ENCODE peak calls at places on chromosomes 2 and 18, in seven cellular contexts. X, C, U, O, K, R and S are unnamed samples.

GRCh38 chr2:206031162-206031784 is 54.7 kb downstream of the INO80D start:
- DNase-seq in U (no peak), O (no peak), C (peak), X (peak), K (no peak), R (no peak), S (no peak)

GRCh38 chr2:173064231-173064805 is 11.3 kb upstream of the MAP3K20 start:
- DNase-seq in U (no peak), O (no peak), R (no peak), X (no peak), C (peak), K (no peak), S (no peak)

GRCh38 chr2:233359823-233360222 is 5.5 kb downstream of the DGKD start:
- DNase-seq in X (no peak), R (no peak), C (no peak), U (no peak), K (no peak), O (no peak), S (no peak)

GRCh38 chr2:156935611-156936010 is 321.9 kb upstream of the GALNT5 start:
- DNase-seq in K (no peak), R (no peak), O (no peak), C (no peak), X (no peak), U (no peak), S (no peak)

GRCh38 chr18:66107546-66107945 is 356.7 kb downstream of the CDH7 start:
- DNase-seq in K (no peak), C (no peak), X (no peak), R (no peak), O (no peak), U (no peak), S (no peak)

GRCh38 chr18:61333746-61334490 is 688 bp downstream of the CDH20 start:
- DNase-seq in X (no peak), R (no peak), C (peak), O (no peak), K (no peak), U (no peak), S (no peak)

GRCh38 chr18:39945076-39945475 is 2010.0 kb upstream of the PIK3C3 start:
- DNase-seq in U (no peak), O (no peak), X (no peak), R (no peak), K (no peak), C (no peak), S (no peak)

GRCh38 chr2:156458229-156458584 is 22.0 kb downstream of the GPD2 start:
- DNase-seq in K (no peak), O (no peak), R (no peak), U (no peak), X (no peak), C (no peak), S (no peak)

GRCh38 chr2:6337123-6337830 is 528.4 kb downstream of the CMPK2 start:
- DNase-seq in R (no peak), O (no peak), X (no peak), C (no peak), K (no peak), U (no peak), S (no peak)

GRCh38 chr2:38233231-38233983 is 143.7 kb downstream of the ATL2 start:
- DNase-seq in O (no peak), K (no peak), X (no peak), R (no peak), C (peak), U (peak), S (no peak)

GRCh38 chr2:187959821-187960220 is 331.9 kb upstream of the GULP1 start:
- DNase-seq in K (no peak), O (no peak), R (no peak), U (no peak), C (no peak), X (no peak), S (no peak)

GRCh38 chr2:235658371-235659174 is 164.7 kb downstream of the AGAP1 start:
- DNase-seq in O (no peak), K (no peak), X (no peak), C (no peak), U (no peak), R (no peak), S (no peak)

GRCh38 chr2:27369471-27370025 is 590 bp downstream of the EIF2B4 start:
- DNase-seq in U (no peak), R (peak), O (no peak), X (no peak), C (peak), K (peak), S (no peak)

GRCh38 chr2:197416268-197416667 is 18.6 kb downstream of the SF3B1 start:
- DNase-seq in C (no peak), K (no peak), U (no peak), O (no peak), X (no peak), R (no peak), S (no peak)

GRCh38 chr2:27520316-27520715 is 23.7 kb downstream of the GCKR start:
- DNase-seq in O (no peak), K (no peak), X (no peak), R (no peak), C (no peak), U (no peak), S (no peak)

GRCh38 chr2:102977462-102977861 is 215.6 kb downstream of the TMEM182 start:
- DNase-seq in O (no peak), C (no peak), K (no peak), U (no peak), X (no peak), R (no peak), S (no peak)

GRCh38 chr18:3179430-3180089 is 40.2 kb downstream of the MYOM1 start:
- DNase-seq in U (no peak), O (no peak), K (no peak), X (peak), R (no peak), C (no peak), S (peak)

GRCh38 chr2:68482296-68482695 is 14.9 kb downstream of the APLF start:
- DNase-seq in O (no peak), U (no peak), C (no peak), K (no peak), X (no peak), R (no peak), S (no peak)

GRCh38 chr2:201769664-201770373 is 10.9 kb downstream of the ALS2 start:
- DNase-seq in K (no peak), U (no peak), X (no peak), C (no peak), O (no peak), R (no peak), S (no peak)

GRCh38 chr2:239000500-239001073 is 152.7 kb downstream of the TWIST2 start:
- DNase-seq in O (no peak), R (no peak), K (no peak), C (no peak), X (no peak), U (no peak), S (no peak)

GRCh38 chr2:184765048-184765881 is 166.9 kb downstream of the ZNF804A start:
- DNase-seq in K (no peak), C (no peak), O (no peak), U (no peak), R (no peak), X (no peak), S (no peak)

GRCh38 chr18:59900222-59901128 is 679 bp downstream of the PMAIP1 start:
- DNase-seq in C (peak), U (no peak), R (no peak), K (peak), X (peak), O (peak), S (peak)

GRCh38 chr2:3739313-3739712 is 35.9 kb downstream of the DCDC2C start:
- DNase-seq in C (no peak), K (no peak), U (no peak), O (no peak), X (no peak), R (no peak), S (no peak)

GRCh38 chr2:57181315-57182038 is 865.1 kb upstream of the VRK2 start:
- DNase-seq in K (no peak), O (no peak), C (peak), U (no peak), R (no peak), X (no peak), S (no peak)

GRCh38 chr2:198930170-198930569 is 527.6 kb downstream of the SATB2 start:
- DNase-seq in C (no peak), O (no peak), X (no peak), K (no peak), R (no peak), U (no peak), S (no peak)

GRCh38 chr2:7730449-7730848 is 813.2 kb downstream of the RNF144A start:
- DNase-seq in U (no peak), X (no peak), K (no peak), R (no peak), C (no peak), O (no peak), S (no peak)

GRCh38 chr2:222448806-222449205 is 24.5 kb downstream of the SGPP2 start:
- DNase-seq in O (no peak), U (peak), K (no peak), X (no peak), C (peak), R (no peak), S (no peak)

GRCh38 chr2:43314299-43314927 is 88.0 kb upstream of the ZFP36L2 start:
- DNase-seq in K (no peak), O (no peak), R (no peak), X (no peak), U (no peak), C (no peak), S (no peak)

GRCh38 chr18:32438173-32438572 is 32.5 kb downstream of the GAREM1 start:
- DNase-seq in C (no peak), K (no peak), R (peak), X (no peak), U (no peak), O (no peak), S (no peak)

GRCh38 chr2:50564781-50565180 is 467.2 kb downstream of the NRXN1 start:
- DNase-seq in O (no peak), R (no peak), C (no peak), X (no peak), U (no peak), K (no peak), S (no peak)

GRCh38 chr2:66370824-66371223 is 64.1 kb upstream of the MEIS1 start:
- DNase-seq in O (no peak), K (no peak), R (no peak), C (no peak), U (no peak), X (no peak), S (no peak)

GRCh38 chr2:223797811-223798721 is 39.3 kb downstream of the AP1S3 start:
- DNase-seq in K (no peak), R (no peak), X (peak), U (no peak), O (no peak), C (peak), S (peak)

GRCh38 chr18:67875057-67875456 is 358.5 kb upstream of the DSEL start:
- DNase-seq in K (no peak), C (no peak), O (no peak), U (no peak), R (no peak), X (no peak), S (no peak)

GRCh38 chr2:28626891-28627421 is 124.7 kb upstream of the PPP1CB start:
- DNase-seq in K (no peak), O (no peak), X (no peak), U (no peak), C (peak), R (no peak), S (no peak)

GRCh38 chr2:170396799-170397459 is 219.0 kb downstream of the MYO3B start:
- DNase-seq in R (no peak), O (no peak), C (peak), U (no peak), X (peak), K (no peak), S (peak)

GRCh38 chr2:234858134-234858533 is 93.7 kb upstream of the SH3BP4 start:
- DNase-seq in C (no peak), U (no peak), O (no peak), R (no peak), X (no peak), K (no peak), S (no peak)

GRCh38 chr2:44245068-44245861 is 30.0 kb upstream of the SLC3A1 start:
- DNase-seq in C (no peak), K (no peak), R (no peak), U (no peak), O (no peak), X (no peak), S (no peak)

DNA sequence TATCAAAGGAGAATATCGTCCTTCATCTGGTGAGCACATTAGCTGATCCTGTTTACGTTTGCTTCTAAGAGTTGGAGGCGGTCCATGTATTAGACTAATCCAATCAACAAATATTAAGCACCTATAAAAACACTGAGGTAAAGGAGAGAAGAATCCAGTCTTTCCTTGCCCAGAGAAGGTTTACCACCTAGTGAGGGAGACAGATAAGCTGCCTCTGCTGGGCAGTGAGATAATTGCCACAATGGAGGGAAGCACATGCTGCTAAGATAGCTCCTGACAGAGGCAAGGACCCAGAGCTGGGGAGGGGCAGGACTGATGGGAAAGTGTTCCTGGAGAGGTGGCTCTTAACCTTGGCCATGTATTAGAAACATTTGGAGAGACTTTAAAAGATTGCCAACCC is 36.7 kb upstream of the ST8SIA5 start:
- DNase-seq in U (no peak), O (no peak), R (no peak), K (no peak), C (no peak), X (no peak), S (no peak)
- TF ChIP-seq CTCF in U (no peak), O (no peak), R (no peak), K (no peak), C (no peak), X (no peak), S (no peak)

GRCh38 chr2:33373986-33374385 is 102.5 kb upstream of the RASGRP3 start:
- DNase-seq in R (no peak), O (no peak), X (no peak), K (no peak), U (peak), C (peak), S (no peak)
- TF ChIP-seq CTCF in R (no peak), O (no peak), X (no peak), K (no peak), U (no peak), C (no peak), S (no peak)

DNA sequence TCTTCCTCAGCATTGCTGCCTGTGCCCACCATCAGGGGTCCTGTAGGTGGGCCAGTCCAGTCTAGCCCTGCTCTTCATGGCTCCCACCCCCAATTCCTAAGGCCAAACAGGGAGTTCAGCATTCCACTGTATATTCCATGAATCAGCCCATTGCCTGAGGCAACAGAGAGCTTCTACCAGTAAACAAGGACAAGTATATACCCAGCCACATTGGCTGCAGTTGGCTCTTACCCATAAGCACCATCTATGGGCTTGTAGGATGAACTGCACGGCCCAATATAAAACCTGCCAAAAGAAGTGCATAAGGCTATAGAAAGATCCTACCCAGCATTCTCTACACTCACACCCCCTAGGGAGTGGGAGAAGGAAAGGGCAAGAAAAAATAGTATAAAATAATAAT is 95.1 kb upstream of the SALL3 start:
- DNase-seq in K (no peak), C (no peak), R (no peak), U (no peak), O (no peak), X (no peak), S (no peak)
- TF ChIP-seq CTCF in K (no peak), C (no peak), R (no peak), U (no peak), O (no peak), X (no peak), S (no peak)

DNA sequence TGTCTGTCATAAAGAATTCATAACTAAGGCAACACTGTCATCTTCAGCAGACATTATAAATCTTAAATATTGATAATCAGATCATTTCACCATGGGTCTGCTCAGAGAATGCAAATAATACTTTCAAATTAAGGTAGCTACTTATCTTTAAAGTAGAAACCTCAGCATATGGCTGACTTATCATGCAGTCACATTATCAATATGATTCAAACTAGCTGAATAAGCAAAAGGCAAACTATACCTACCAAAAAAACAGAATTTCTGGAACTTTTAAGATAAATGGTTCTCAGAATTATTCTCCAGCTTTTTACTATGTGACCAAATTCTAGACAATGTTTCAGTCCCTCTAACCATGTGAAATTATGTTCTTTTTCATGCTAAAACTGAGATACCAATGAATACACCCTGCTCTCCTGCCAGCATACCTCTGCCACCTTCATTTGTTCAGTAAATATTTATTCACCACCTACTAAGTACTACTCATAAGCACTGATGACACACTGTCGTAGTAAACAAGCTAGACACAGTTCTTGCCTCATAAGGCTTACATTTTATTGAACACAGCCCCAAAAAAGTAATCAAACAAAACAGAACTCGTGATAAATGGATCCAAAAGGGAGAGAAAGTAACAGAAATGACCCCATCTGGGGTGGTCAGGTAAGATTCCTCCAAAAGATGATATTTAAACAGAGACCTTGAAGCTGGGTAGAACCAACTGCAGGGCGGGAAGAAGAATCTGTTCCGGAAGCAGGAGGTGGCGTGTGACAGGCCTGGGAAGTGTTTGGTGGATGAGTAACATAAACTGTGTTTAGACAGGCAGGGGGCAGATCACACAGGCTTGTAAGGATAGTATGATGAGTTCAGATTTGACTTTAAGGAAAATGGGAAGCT is 17.7 kb downstream of the SPIRE1 start:
- DNase-seq in X (no peak), R (no peak), O (no peak), C (peak), K (no peak), U (no peak), S (no peak)
- TF ChIP-seq CTCF in X (no peak), R (no peak), O (no peak), C (no peak), K (no peak), U (no peak), S (no peak)

DNA sequence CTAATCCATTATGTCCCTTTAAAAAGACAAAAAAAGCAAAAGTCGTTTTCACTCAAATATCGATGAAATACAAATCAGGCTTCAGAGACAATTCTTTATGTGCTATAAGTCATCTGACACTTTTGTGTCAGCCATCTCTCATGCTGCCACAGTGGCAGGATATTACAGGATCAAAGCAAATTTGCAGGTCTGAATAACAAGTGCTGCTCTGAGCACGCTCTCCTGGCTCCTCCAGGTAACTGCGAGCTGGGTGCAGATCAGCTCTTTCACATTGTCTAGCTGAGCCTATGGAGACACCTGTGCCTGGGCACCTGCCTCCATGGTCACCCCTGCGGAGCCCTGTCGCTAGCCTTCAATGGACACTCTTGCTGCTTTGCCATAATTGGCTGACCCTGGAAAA is 250.2 kb upstream of the RAB12 start:
- DNase-seq in U (no peak), K (no peak), O (no peak), R (no peak), X (no peak), C (no peak), S (no peak)
- TF ChIP-seq CTCF in U (no peak), K (no peak), O (no peak), R (no peak), X (no peak), C (no peak), S (no peak)

GRCh38 chr18:57135705-57136104 is 11.2 kb upstream of the BOD1L2 start:
- DNase-seq in X (no peak), C (no peak), K (no peak), R (no peak), U (no peak), O (no peak), S (no peak)
- TF ChIP-seq CTCF in X (no peak), C (no peak), K (no peak), R (no peak), U (peak), O (no peak), S (no peak)